ENCODE peak calls at places on chromosomes 6 and 20, in nine cellular contexts. B is fibroblast of lung, N is GM23338, W is endothelial cell of umbilical vein, U is pancreas, I is A549, L is Panc1, R is cardiac muscle cell, T is hepatocyte. D is an unnamed sample. For H3K4me1, the result is how much of the 10 kb centered on the place peaks cover.

GRCh38 chr6:157432861-157433260 is 51.9 kb downstream of the ZDHHC14 start:
- DNase-seq in B (no peak), N (no peak), W (no peak), U (no peak), I (no peak), L (no peak), R (no peak), T (no peak), D (no peak)

GRCh38 chr20:49256261-49256660 is 21.6 kb downstream of the ZNFX1 start:
- DNase-seq in B (no peak), N (no peak), W (no peak), U (no peak), I (no peak), L (no peak), R (no peak), T (no peak), D (no peak)

GRCh38 chr6:65623569-65623968 is 83.5 kb downstream of the EYS start:
- DNase-seq in B (peak), N (no peak), W (no peak), U (no peak), I (peak), L (no peak), R (no peak), T (no peak), D (no peak)

GRCh38 chr6:154590770-154591169 is 80.3 kb upstream of the CNKSR3 start:
- DNase-seq in B (no peak), N (no peak), W (no peak), U (no peak), I (no peak), L (no peak), R (no peak), T (no peak), D (no peak)

GRCh38 chr6:126976263-126976797 is 142.1 kb upstream of the RSPO3 start:
- DNase-seq in B (no peak), N (peak), W (no peak), U (no peak), I (no peak), L (no peak), R (no peak), T (no peak), D (no peak)

GRCh38 chr6:107991939-107992560 is 34.0 kb upstream of the SEC63 start:
- DNase-seq in B (no peak), N (no peak), W (no peak), U (no peak), I (no peak), L (no peak), R (no peak), T (no peak), D (no peak)

GRCh38 chr6:136230219-136230980 is 19.7 kb downstream of the MTFR2 start:
- DNase-seq in B (no peak), N (no peak), W (no peak), U (no peak), I (peak), L (no peak), R (no peak), T (no peak), D (no peak)

GRCh38 chr6:99746261-99746895 is 139.7 kb downstream of the PRDM13 start:
- DNase-seq in B (peak), N (peak), W (peak), U (no peak), I (peak), L (peak), R (peak), T (peak), D (peak)

GRCh38 chr20:3733119-3733995 is 872 bp downstream of the HSPA12B start:
- DNase-seq in B (no peak), N (no peak), W (no peak), U (peak), I (no peak), L (no peak), R (no peak), T (no peak), D (no peak)

GRCh38 chr6:136235233-136235564 is 14.9 kb downstream of the MTFR2 start:
- DNase-seq in B (peak), N (no peak), W (peak), U (no peak), I (no peak), L (no peak), R (no peak), T (no peak), D (no peak)

GRCh38 chr20:18702736-18703135 is 110.8 kb upstream of the SCP2D1 start:
- DNase-seq in B (no peak), N (no peak), W (no peak), U (no peak), I (no peak), L (no peak), R (no peak), T (no peak), D (no peak)

GRCh38 chr20:36645998-36646397 is at the start of gene SLA2:
- DNase-seq in B (no peak), N (no peak), W (no peak), U (no peak), I (no peak), L (no peak), R (no peak), T (no peak), D (no peak)

GRCh38 chr6:29748391-29749352 is 25.4 kb downstream of the HLA-F start:
- DNase-seq in B (peak), N (peak), W (peak), U (peak), I (peak), L (no peak), R (peak), T (peak), D (peak)

GRCh38 chr6:71289039-71289801 is 609 bp downstream of the OGFRL1 start:
- DNase-seq in B (no peak), N (peak), W (peak), U (peak), I (peak), L (no peak), R (peak), T (peak), D (peak)

GRCh38 chr6:9481292-9482029 is 933.4 kb downstream of the TFAP2A start:
- DNase-seq in B (peak), N (peak), W (peak), U (no peak), I (peak), L (peak), R (no peak), T (no peak), D (no peak)

GRCh38 chr6:130394238-130394637 is 28.4 kb downstream of the TMEM200A start:
- DNase-seq in B (no peak), N (no peak), W (no peak), U (no peak), I (no peak), L (no peak), R (no peak), T (no peak), D (no peak)

GRCh38 chr20:41172296-41173140 is 35.2 kb downstream of the PLCG1 start:
- DNase-seq in B (peak), N (no peak), W (no peak), U (no peak), I (no peak), L (no peak), R (peak), T (no peak), D (no peak)

GRCh38 chr20:41174373-41174772 is 37.0 kb downstream of the PLCG1 start:
- DNase-seq in B (no peak), N (no peak), W (no peak), U (no peak), I (no peak), L (no peak), R (no peak), T (no peak), D (no peak)

GRCh38 chr20:41173161-41173721 is 35.9 kb downstream of the PLCG1 start:
- DNase-seq in B (peak), N (peak), W (peak), U (peak), I (peak), L (peak), R (peak), T (peak), D (peak)

GRCh38 chr20:41174782-41175181 is 37.4 kb downstream of the PLCG1 start:
- DNase-seq in B (peak), N (no peak), W (no peak), U (no peak), I (no peak), L (no peak), R (peak), T (no peak), D (no peak)

DNA sequence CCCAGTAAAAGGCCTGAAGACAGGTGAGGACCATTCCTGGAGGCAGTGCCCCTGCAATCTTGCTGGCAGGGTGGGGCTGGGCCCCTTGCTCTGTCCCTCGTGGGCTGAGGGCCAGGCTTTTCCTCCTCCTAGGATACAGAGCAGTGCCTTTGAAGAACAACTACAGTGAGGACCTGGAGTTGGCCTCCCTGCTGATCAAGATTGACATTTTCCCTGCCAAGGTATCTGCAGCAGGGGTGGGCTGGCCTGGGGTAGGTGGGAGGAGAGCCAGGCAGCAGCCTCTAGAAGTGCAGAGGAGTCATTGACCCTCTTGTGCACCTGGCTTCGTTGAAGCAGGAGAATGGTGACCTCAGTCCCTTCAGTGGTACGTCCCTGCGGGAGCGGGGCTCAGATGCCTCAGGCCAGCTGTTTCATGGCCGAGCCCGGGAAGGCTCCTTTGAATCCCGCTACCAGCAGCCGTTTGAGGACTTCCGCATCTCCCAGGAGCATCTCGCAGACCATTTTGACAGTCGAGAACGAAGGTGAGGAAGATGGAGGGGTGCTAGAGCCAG is 36.5 kb downstream of the PLCG1 start:
- DNase-seq in B (no peak), N (no peak), W (no peak), U (no peak), I (no peak), L (no peak), R (no peak), T (no peak), D (no peak)
- H3K4me1 ChIP-seq in B (under half), N (under half), W (under half), U (under half), I (under half), L (under half), R (under half), T (under half), D (under half)

GRCh38 chr20:57416296-57417022 is 25.3 kb downstream of the RBM38 start:
- DNase-seq in B (no peak), N (no peak), W (no peak), U (peak), I (no peak), L (no peak), R (no peak), T (no peak), D (no peak)
- H3K4me1 ChIP-seq in B (under half), N (under half), W (under half), U (under half), I (under half), L (under half), R (under half), T (under half), D (under half)

GRCh38 chr6:159788757-159789376 is 535 bp downstream of the TCP1 start:
- DNase-seq in B (peak), N (peak), W (peak), U (peak), I (peak), L (no peak), R (peak), T (peak), D (peak)
- H3K4me1 ChIP-seq in B (under half), N (under half), W (under half), U (under half), I (under half), L (under half), R (under half), T (under half), D (under half)

DNA sequence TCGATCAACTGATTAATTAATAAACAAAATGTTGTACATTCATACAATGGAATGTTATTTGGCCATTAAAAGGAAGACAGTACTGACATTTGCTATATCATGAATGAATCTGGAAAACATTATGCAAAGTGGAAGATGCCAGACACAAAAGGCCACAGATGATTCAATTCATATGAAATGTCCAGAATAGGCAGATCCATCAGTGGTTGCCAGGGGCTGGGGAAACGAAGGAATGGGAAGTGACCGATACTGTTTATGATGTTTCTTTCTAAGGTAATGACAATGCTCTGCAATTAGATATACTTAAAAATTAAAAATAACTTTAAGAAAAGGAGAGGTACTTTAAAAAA is 37.2 kb downstream of the ELOVL5 start:
- DNase-seq in B (no peak), N (no peak), W (no peak), U (no peak), I (no peak), L (no peak), R (no peak), T (no peak), D (no peak)
- H3K4me1 ChIP-seq in B (under half), N (under half), W (half or more), U (under half), I (half or more), L (half or more), R (under half), T (under half), D (under half)

GRCh38 chr6:170128811-170129681 is 161.8 kb downstream of the DLL1 start:
- DNase-seq in B (no peak), N (no peak), W (no peak), U (peak), I (no peak), L (no peak), R (no peak), T (peak), D (no peak)

GRCh38 chr6:170129691-170130171 is 161.1 kb downstream of the DLL1 start:
- DNase-seq in B (no peak), N (no peak), W (no peak), U (peak), I (no peak), L (no peak), R (peak), T (peak), D (peak)

GRCh38 chr6:170127151-170127550 is 163.7 kb downstream of the DLL1 start:
- DNase-seq in B (no peak), N (no peak), W (no peak), U (no peak), I (no peak), L (no peak), R (no peak), T (peak), D (no peak)

GRCh38 chr6:170130201-170130621 is 160.7 kb downstream of the DLL1 start:
- DNase-seq in B (no peak), N (no peak), W (no peak), U (no peak), I (no peak), L (no peak), R (no peak), T (no peak), D (no peak)

DNA sequence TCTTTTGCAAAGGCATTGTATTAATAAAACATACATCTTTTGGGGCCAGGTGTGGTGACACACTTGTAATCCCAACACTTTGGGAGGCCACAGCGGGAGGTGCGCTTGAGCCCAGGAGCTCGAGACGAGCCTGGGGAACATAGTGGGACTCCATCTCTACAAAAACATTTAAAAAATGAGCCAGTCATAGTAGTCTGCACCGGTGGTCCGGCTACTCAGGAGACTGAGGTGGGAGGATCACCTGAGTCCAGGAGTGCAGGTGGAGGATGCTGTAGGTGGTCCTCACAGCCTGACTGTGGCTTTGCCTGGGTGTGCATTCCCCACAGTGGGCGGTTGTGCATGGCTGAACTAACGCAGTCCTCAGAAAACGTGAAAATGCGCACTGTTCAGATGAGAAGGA is 162.5 kb downstream of the DLL1 start:
- DNase-seq in B (no peak), N (no peak), W (no peak), U (no peak), I (no peak), L (no peak), R (no peak), T (peak), D (no peak)
- H3K4me1 ChIP-seq in B (under half), N (under half), W (under half), U (under half), I (under half), L (under half), R (under half), T (under half), D (under half)

DNA sequence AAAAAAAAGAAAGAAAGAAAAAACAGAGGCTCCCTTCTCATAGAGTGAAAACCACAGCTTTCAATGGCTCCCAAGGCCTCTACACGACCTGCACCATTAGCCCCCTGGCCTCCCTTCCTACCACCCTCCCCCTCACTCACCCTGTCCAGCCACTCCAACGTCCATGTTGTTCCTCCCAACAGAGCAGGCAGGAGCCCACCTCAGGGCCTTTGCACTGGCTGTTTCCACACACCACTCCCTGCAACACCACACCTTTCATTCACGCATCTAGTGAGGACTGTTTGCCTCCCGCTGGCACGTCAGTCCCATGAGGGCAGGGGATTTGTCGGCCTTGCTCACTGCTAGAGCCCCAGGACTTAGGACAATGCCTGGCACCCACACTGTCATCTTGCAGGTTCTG is 39.5 kb downstream of the GRM4 start:
- DNase-seq in B (no peak), N (no peak), W (no peak), U (no peak), I (no peak), L (no peak), R (no peak), T (no peak), D (no peak)
- H3K4me1 ChIP-seq in B (under half), N (under half), W (under half), U (under half), I (under half), L (under half), R (under half), T (under half), D (under half)

GRCh38 chr6:5998236-5998635 is 8.5 kb downstream of the NRN1 start:
- DNase-seq in B (no peak), N (no peak), W (no peak), U (no peak), I (no peak), L (no peak), R (no peak), T (no peak), D (no peak)
- H3K4me1 ChIP-seq in B (under half), N (half or more), W (under half), U (under half), I (under half), L (under half), R (under half), T (under half), D (under half)

GRCh38 chr20:57404419-57405072 is 13.3 kb downstream of the RBM38 start:
- DNase-seq in B (no peak), N (no peak), W (no peak), U (peak), I (no peak), L (no peak), R (no peak), T (no peak), D (no peak)
- H3K4me1 ChIP-seq in B (under half), N (under half), W (under half), U (under half), I (under half), L (under half), R (half or more), T (under half), D (under half)